ENCODE peak calls at places on chromosomes 13 and 19, in four cellular contexts. C, H, T and Y are unnamed samples.

GRCh38 chr19:7492142-7493055 is 3.6 kb upstream of the PEX11G start:
- DNase-seq in H (no peak), C (no peak), T (no peak), Y (no peak)

GRCh38 chr19:44653977-44654784 is 10.5 kb downstream of the PVR start:
- DNase-seq in C (peak), T (peak), H (peak), Y (peak)

GRCh38 chr13:110163020-110163658 is 143.8 kb downstream of the COL4A1 start:
- DNase-seq in H (no peak), C (no peak), T (no peak), Y (no peak)

GRCh38 chr19:604355-604754 is 14.7 kb downstream of the HCN2 start:
- DNase-seq in C (no peak), H (no peak), T (no peak), Y (no peak)

GRCh38 chr13:101785858-101786257 is 333.4 kb downstream of the ITGBL1 start:
- DNase-seq in T (no peak), C (peak), H (peak), Y (no peak)

GRCh38 chr13:73056054-73056962 is 2.5 kb upstream of the KLF5 start:
- DNase-seq in C (no peak), T (no peak), H (peak), Y (no peak)

GRCh38 chr13:93496985-93497673 is 270.5 kb downstream of the GPC6 start:
- DNase-seq in C (no peak), H (no peak), T (no peak), Y (no peak)

GRCh38 chr19:48856921-48857320 is 11.5 kb downstream of the PLEKHA4 start:
- DNase-seq in C (no peak), T (no peak), H (no peak), Y (no peak)

GRCh38 chr13:44174769-44175425 is 198.7 kb upstream of the SERP2 start:
- DNase-seq in H (peak), C (no peak), T (no peak), Y (no peak)